ENCODE peak calls at places on chromosomes 6 and 20, in eight cellular contexts. One of them, this sample, is unnamed.
A peak's percentile ranks its signal among the peaks of the same experiment; 100 is the strongest.

GRCh38 chr6:12291785-12292604 is 1.8 kb downstream of the EDN1 start:
- DNase-seq in HCT116: no peak
- DNase-seq in transverse colon: peak; percentile 47
- DNase-seq in stomach: peak; percentile 58
- DNase-seq in endothelial cell of umbilical vein: no peak
- DNase-seq in suprapubic skin: no peak
- DNase-seq in prostate gland: no peak
- DNase-seq in sigmoid colon: no peak
- DNase-seq in this sample: no peak

GRCh38 chr6:18533793-18534192 is 146.6 kb downstream of the RNF144B start:
- DNase-seq in transverse colon: no peak
- DNase-seq in stomach: no peak
- DNase-seq in prostate gland: no peak
- DNase-seq in suprapubic skin: no peak
- DNase-seq in endothelial cell of umbilical vein: no peak
- DNase-seq in HCT116: no peak
- DNase-seq in sigmoid colon: no peak
- DNase-seq in this sample: no peak

GRCh38 chr6:45801471-45802289 is 214.0 kb downstream of the CLIC5 start:
- DNase-seq in sigmoid colon: no peak
- DNase-seq in stomach: no peak
- DNase-seq in endothelial cell of umbilical vein: no peak
- DNase-seq in prostate gland: no peak
- DNase-seq in suprapubic skin: no peak
- DNase-seq in transverse colon: no peak
- DNase-seq in HCT116: no peak
- DNase-seq in this sample: no peak

GRCh38 chr6:111846511-111847409 is 26.5 kb downstream of the FYN start:
- DNase-seq in suprapubic skin: no peak
- DNase-seq in stomach: no peak
- DNase-seq in transverse colon: no peak
- DNase-seq in endothelial cell of umbilical vein: no peak
- DNase-seq in HCT116: no peak
- DNase-seq in prostate gland: no peak
- DNase-seq in sigmoid colon: peak; percentile 75
- DNase-seq in this sample: no peak

GRCh38 chr20:59748555-59749292 is 144.4 kb downstream of the PHACTR3 start:
- DNase-seq in endothelial cell of umbilical vein: no peak
- DNase-seq in suprapubic skin: no peak
- DNase-seq in transverse colon: peak; percentile 19
- DNase-seq in prostate gland: no peak
- DNase-seq in stomach: no peak
- DNase-seq in sigmoid colon: peak; percentile 84
- DNase-seq in HCT116: no peak
- DNase-seq in this sample: no peak

GRCh38 chr20:46894971-46895905 is 595 bp downstream of the EYA2 start:
- DNase-seq in stomach: peak; percentile 36
- DNase-seq in suprapubic skin: no peak
- DNase-seq in sigmoid colon: no peak
- DNase-seq in endothelial cell of umbilical vein: no peak
- DNase-seq in transverse colon: peak; percentile 15
- DNase-seq in HCT116: no peak
- DNase-seq in prostate gland: peak; percentile 71
- DNase-seq in this sample: no peak

GRCh38 chr6:6006428-6007310 is at the start of gene NRN1:
- DNase-seq in endothelial cell of umbilical vein: peak; percentile 41
- DNase-seq in sigmoid colon: no peak
- DNase-seq in HCT116: no peak
- DNase-seq in prostate gland: no peak
- DNase-seq in suprapubic skin: no peak
- DNase-seq in transverse colon: no peak
- DNase-seq in stomach: no peak
- DNase-seq in this sample: no peak

GRCh38 chr20:14919473-14920157 is 582.2 kb upstream of the FLRT3 start:
- DNase-seq in stomach: peak; percentile 53
- DNase-seq in HCT116: peak; percentile 6
- DNase-seq in suprapubic skin: no peak
- DNase-seq in prostate gland: peak; percentile 8
- DNase-seq in endothelial cell of umbilical vein: peak; percentile 52
- DNase-seq in sigmoid colon: no peak
- DNase-seq in transverse colon: peak; percentile 19
- DNase-seq in this sample: no peak

GRCh38 chr20:5602346-5602745 is 147.9 kb upstream of the SHLD1 start:
- DNase-seq in prostate gland: no peak
- DNase-seq in transverse colon: no peak
- DNase-seq in sigmoid colon: no peak
- DNase-seq in stomach: no peak
- DNase-seq in HCT116: no peak
- DNase-seq in suprapubic skin: no peak
- DNase-seq in endothelial cell of umbilical vein: no peak
- DNase-seq in this sample: no peak

GRCh38 chr20:46400253-46400652 is 6.2 kb downstream of the ELMO2 start:
- DNase-seq in suprapubic skin: no peak
- DNase-seq in transverse colon: no peak
- DNase-seq in stomach: no peak
- DNase-seq in HCT116: no peak
- DNase-seq in sigmoid colon: peak; percentile 72
- DNase-seq in prostate gland: no peak
- DNase-seq in endothelial cell of umbilical vein: peak; percentile 40
- DNase-seq in this sample: no peak

GRCh38 chr6:43986177-43986825 is 141.0 kb downstream of the MRPL14 start:
- DNase-seq in sigmoid colon: peak; percentile 35
- DNase-seq in HCT116: no peak
- DNase-seq in endothelial cell of umbilical vein: no peak
- DNase-seq in prostate gland: no peak
- DNase-seq in transverse colon: no peak
- DNase-seq in suprapubic skin: no peak
- DNase-seq in stomach: no peak
- DNase-seq in this sample: no peak

GRCh38 chr6:149184523-149184922 is 133.0 kb upstream of the TAB2 start:
- DNase-seq in stomach: no peak
- DNase-seq in endothelial cell of umbilical vein: no peak
- DNase-seq in transverse colon: no peak
- DNase-seq in suprapubic skin: no peak
- DNase-seq in sigmoid colon: no peak
- DNase-seq in HCT116: no peak
- DNase-seq in prostate gland: no peak
- DNase-seq in this sample: no peak

GRCh38 chr6:142008016-142008735 is 124.5 kb upstream of the GJE1 start:
- DNase-seq in HCT116: peak; percentile 33
- DNase-seq in prostate gland: no peak
- DNase-seq in endothelial cell of umbilical vein: no peak
- DNase-seq in sigmoid colon: no peak
- DNase-seq in stomach: no peak
- DNase-seq in transverse colon: no peak
- DNase-seq in suprapubic skin: no peak
- DNase-seq in this sample: no peak

GRCh38 chr6:101878554-101879276 is 485.2 kb downstream of the GRIK2 start:
- DNase-seq in prostate gland: no peak
- DNase-seq in stomach: no peak
- DNase-seq in sigmoid colon: no peak
- DNase-seq in transverse colon: no peak
- DNase-seq in HCT116: no peak
- DNase-seq in suprapubic skin: no peak
- DNase-seq in endothelial cell of umbilical vein: no peak
- DNase-seq in this sample: no peak

GRCh38 chr20:25705830-25706351 is 9.2 kb upstream of the ZNF337 start:
- DNase-seq in suprapubic skin: no peak
- DNase-seq in sigmoid colon: no peak
- DNase-seq in transverse colon: no peak
- DNase-seq in endothelial cell of umbilical vein: no peak
- DNase-seq in stomach: no peak
- DNase-seq in prostate gland: no peak
- DNase-seq in HCT116: no peak
- DNase-seq in this sample: no peak

GRCh38 chr20:36859282-36859555 is 16.7 kb upstream of the TLDC2 start:
- DNase-seq in suprapubic skin: no peak
- DNase-seq in HCT116: no peak
- DNase-seq in prostate gland: no peak
- DNase-seq in stomach: no peak
- DNase-seq in transverse colon: no peak
- DNase-seq in sigmoid colon: no peak
- DNase-seq in endothelial cell of umbilical vein: no peak
- DNase-seq in this sample: no peak

GRCh38 chr20:35674921-35675320 is 10.2 kb upstream of the CPNE1 start:
- DNase-seq in sigmoid colon: peak; percentile 11
- DNase-seq in stomach: peak; percentile 16
- DNase-seq in HCT116: no peak
- DNase-seq in prostate gland: no peak
- DNase-seq in transverse colon: no peak
- DNase-seq in endothelial cell of umbilical vein: no peak
- DNase-seq in suprapubic skin: no peak
- DNase-seq in this sample: no peak

GRCh38 chr6:13531956-13532355 is 42.4 kb upstream of the SIRT5 start:
- DNase-seq in stomach: no peak
- DNase-seq in prostate gland: no peak
- DNase-seq in suprapubic skin: no peak
- DNase-seq in sigmoid colon: no peak
- DNase-seq in transverse colon: no peak
- DNase-seq in HCT116: no peak
- DNase-seq in endothelial cell of umbilical vein: no peak
- DNase-seq in this sample: no peak

GRCh38 chr6:168637853-168638252 is 196.9 kb downstream of the SMOC2 start:
- DNase-seq in sigmoid colon: peak; percentile 41
- DNase-seq in transverse colon: peak; percentile 65
- DNase-seq in HCT116: peak; percentile 15
- DNase-seq in endothelial cell of umbilical vein: no peak
- DNase-seq in prostate gland: no peak
- DNase-seq in stomach: no peak
- DNase-seq in suprapubic skin: no peak
- DNase-seq in this sample: no peak

GRCh38 chr20:2299301-2299700 is 3.5 kb downstream of the TGM3 start:
- DNase-seq in suprapubic skin: peak; percentile 80
- DNase-seq in stomach: peak; percentile 37
- DNase-seq in prostate gland: no peak
- DNase-seq in transverse colon: peak; percentile 70
- DNase-seq in sigmoid colon: no peak
- DNase-seq in endothelial cell of umbilical vein: no peak
- DNase-seq in HCT116: no peak
- DNase-seq in this sample: peak; percentile 35

GRCh38 chr20:2302369-2302768 is 6.6 kb downstream of the TGM3 start:
- DNase-seq in endothelial cell of umbilical vein: no peak
- DNase-seq in HCT116: no peak
- DNase-seq in transverse colon: no peak
- DNase-seq in prostate gland: no peak
- DNase-seq in sigmoid colon: no peak
- DNase-seq in stomach: no peak
- DNase-seq in suprapubic skin: no peak
- DNase-seq in this sample: no peak

GRCh38 chr20:2300420-2300819 is 4.6 kb downstream of the TGM3 start:
- DNase-seq in sigmoid colon: no peak
- DNase-seq in HCT116: no peak
- DNase-seq in prostate gland: no peak
- DNase-seq in endothelial cell of umbilical vein: no peak
- DNase-seq in stomach: peak; percentile 38
- DNase-seq in suprapubic skin: peak; percentile 21
- DNase-seq in transverse colon: no peak
- DNase-seq in this sample: no peak

GRCh38 chr20:2300002-2300401 is 4.2 kb downstream of the TGM3 start:
- DNase-seq in transverse colon: no peak
- DNase-seq in sigmoid colon: no peak
- DNase-seq in HCT116: no peak
- DNase-seq in suprapubic skin: no peak
- DNase-seq in prostate gland: no peak
- DNase-seq in endothelial cell of umbilical vein: no peak
- DNase-seq in stomach: no peak
- DNase-seq in this sample: no peak

GRCh38 chr20:2301164-2301622 is 5.4 kb downstream of the TGM3 start:
- DNase-seq in sigmoid colon: peak; percentile 77
- DNase-seq in transverse colon: peak; percentile 35
- DNase-seq in HCT116: no peak
- DNase-seq in stomach: no peak
- DNase-seq in suprapubic skin: peak; percentile 80
- DNase-seq in endothelial cell of umbilical vein: no peak
- DNase-seq in prostate gland: no peak
- DNase-seq in this sample: no peak
- TF ChIP-seq POLR2AphosphoS5 in sigmoid colon: no peak
- TF ChIP-seq POLR2AphosphoS5 in transverse colon: no peak
- TF ChIP-seq POLR2AphosphoS5 in HCT116: no peak
- TF ChIP-seq POLR2AphosphoS5 in stomach: no peak
- TF ChIP-seq POLR2AphosphoS5 in suprapubic skin: no peak
- TF ChIP-seq POLR2AphosphoS5 in endothelial cell of umbilical vein: no peak
- TF ChIP-seq POLR2AphosphoS5 in prostate gland: no peak
- TF ChIP-seq POLR2AphosphoS5 in this sample: no peak

DNA sequence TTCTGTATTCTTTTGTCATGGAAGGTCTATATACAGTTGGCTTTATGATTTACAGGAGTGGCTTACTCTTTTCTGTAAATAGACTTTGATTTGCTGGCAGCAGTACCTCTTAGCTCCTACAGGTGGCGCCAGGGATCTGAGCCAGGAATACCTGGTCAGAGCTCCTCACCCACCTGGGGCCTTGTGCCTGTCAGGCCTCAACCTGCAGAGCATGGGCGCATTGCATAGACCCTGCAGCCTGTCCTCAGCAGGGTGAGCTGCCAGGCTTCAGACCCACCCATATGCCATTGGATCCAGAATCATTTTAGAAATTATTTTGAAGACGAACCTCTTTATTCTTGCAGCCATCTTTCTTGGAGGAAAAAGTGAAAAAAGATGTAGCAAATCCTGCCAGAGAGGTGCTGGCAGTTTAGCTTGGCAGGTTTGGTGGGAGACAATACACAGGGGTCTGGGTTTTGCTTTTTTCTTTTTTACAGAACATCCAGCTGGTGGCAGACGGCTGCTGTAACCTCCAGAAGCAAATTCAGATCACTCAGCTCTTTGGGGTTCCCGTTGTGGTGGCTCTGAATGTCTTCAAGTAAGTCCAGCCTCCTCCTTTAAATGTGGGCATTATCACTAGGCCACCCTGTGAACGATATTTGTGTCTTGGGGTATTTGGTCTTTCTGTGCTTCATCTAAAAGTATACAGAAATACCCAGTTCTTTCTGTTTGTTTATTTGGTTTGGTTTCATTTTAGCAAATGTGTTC is 149.1 kb downstream of the MTHFD1L start:
- DNase-seq in sigmoid colon: peak; percentile 89
- DNase-seq in endothelial cell of umbilical vein: peak; percentile 80
- DNase-seq in HCT116: peak; percentile 75
- DNase-seq in suprapubic skin: peak; percentile 86
- DNase-seq in transverse colon: peak; percentile 78
- DNase-seq in stomach: peak; percentile 76
- DNase-seq in prostate gland: peak; percentile 74
- DNase-seq in this sample: no peak
- H3K9me3 ChIP-seq in sigmoid colon: no peaks in the 10 kb centered on the region
- H3K9me3 ChIP-seq in endothelial cell of umbilical vein: no peaks in the 10 kb centered on the region
- H3K9me3 ChIP-seq in HCT116: no peaks in the 10 kb centered on the region
- H3K9me3 ChIP-seq in suprapubic skin: no peaks in the 10 kb centered on the region
- H3K9me3 ChIP-seq in transverse colon: no peaks in the 10 kb centered on the region
- H3K9me3 ChIP-seq in stomach: no peaks in the 10 kb centered on the region
- H3K9me3 ChIP-seq in prostate gland: no peaks in the 10 kb centered on the region
- H3K9me3 ChIP-seq in this sample: no peaks in the 10 kb centered on the region

GRCh38 chr20:3811421-3812258 is 8.7 kb upstream of the AP5S1 start:
- DNase-seq in suprapubic skin: peak; percentile 98
- DNase-seq in transverse colon: peak; percentile 98
- DNase-seq in stomach: peak; percentile 99
- DNase-seq in sigmoid colon: peak; percentile 100
- DNase-seq in HCT116: peak; percentile 93
- DNase-seq in endothelial cell of umbilical vein: peak; percentile 97
- DNase-seq in prostate gland: peak; percentile 97
- DNase-seq in this sample: peak; percentile 94
- TF ChIP-seq POLR2AphosphoS5 in suprapubic skin: peak; percentile 100
- TF ChIP-seq POLR2AphosphoS5 in transverse colon: peak; percentile 98
- TF ChIP-seq POLR2AphosphoS5 in stomach: peak; percentile 99
- TF ChIP-seq POLR2AphosphoS5 in sigmoid colon: peak; percentile 98
- TF ChIP-seq POLR2AphosphoS5 in HCT116: peak; percentile 92
- TF ChIP-seq POLR2AphosphoS5 in endothelial cell of umbilical vein: peak; percentile 97
- TF ChIP-seq POLR2AphosphoS5 in prostate gland: peak; percentile 99
- TF ChIP-seq POLR2AphosphoS5 in this sample: peak; percentile 85

GRCh38 chr20:56143759-56144158 is 104.8 kb upstream of the MC3R start:
- DNase-seq in sigmoid colon: no peak
- DNase-seq in stomach: no peak
- DNase-seq in suprapubic skin: no peak
- DNase-seq in endothelial cell of umbilical vein: no peak
- DNase-seq in prostate gland: no peak
- DNase-seq in transverse colon: no peak
- DNase-seq in HCT116: no peak
- DNase-seq in this sample: no peak
- H3K9me3 ChIP-seq in sigmoid colon: peaks cover 10% of the 10 kb centered on the region
- H3K9me3 ChIP-seq in stomach: peaks cover 29% of the 10 kb centered on the region
- H3K9me3 ChIP-seq in suprapubic skin: peaks cover 8% of the 10 kb centered on the region
- H3K9me3 ChIP-seq in endothelial cell of umbilical vein: peaks cover 2% of the 10 kb centered on the region
- H3K9me3 ChIP-seq in prostate gland: peaks cover 6% of the 10 kb centered on the region
- H3K9me3 ChIP-seq in transverse colon: peaks cover 15% of the 10 kb centered on the region
- H3K9me3 ChIP-seq in HCT116: peaks cover 9% of the 10 kb centered on the region
- H3K9me3 ChIP-seq in this sample: no peaks in the 10 kb centered on the region